ENCODE peak calls at places on chromosomes 2 and 18, in eight cellular contexts. N is activated T-helper 1 cell treated with anti-CD3 and anti-CD28 coated beads, Interleukin-2, amount 50 U/mL, for 16 hours; X is stomach; S is activated naive CD4-positive, alpha-beta T cell treated with anti-CD3 and anti-CD28 coated beads for 36 hours; E is activated CD4-positive, alpha-beta T cell treated with anti-CD3 and anti-CD28 coated beads for 24 hours; G is AG04450; W is Peyer's patch; Q is NCI-H2029. C is an unnamed sample.

GRCh38 chr2:88545118-88545517 is 82.1 kb downstream of the EIF2AK3 start:
- DNase-seq in N (no peak), X (no peak), S (no peak), E (no peak), G (no peak), W (no peak), Q (peak), C (no peak)

GRCh38 chr2:134365356-134365755 is 111.5 kb downstream of the MGAT5 start:
- DNase-seq in N (no peak), X (no peak), S (no peak), E (no peak), G (no peak), W (no peak), Q (no peak), C (no peak)

GRCh38 chr2:176385838-176386237 is 116.6 kb downstream of the MTX2 start:
- DNase-seq in N (no peak), X (no peak), S (no peak), E (no peak), G (no peak), W (no peak), Q (no peak), C (no peak)

GRCh38 chr2:86622878-86623548 is 652 bp downstream of the RNF103 start:
- DNase-seq in N (peak), X (peak), S (peak), E (peak), G (no peak), W (peak), Q (no peak), C (peak)

GRCh38 chr18:8756571-8756970 is 51.2 kb downstream of the MTCL1 start:
- DNase-seq in N (no peak), X (no peak), S (no peak), E (no peak), G (no peak), W (no peak), Q (no peak), C (no peak)

GRCh38 chr2:240441993-240442411 is 6.5 kb downstream of the GPC1 start:
- DNase-seq in N (no peak), X (no peak), S (no peak), E (no peak), G (no peak), W (no peak), Q (no peak), C (no peak)

GRCh38 chr2:170155723-170156253 is 22.2 kb upstream of the MYO3B start:
- DNase-seq in N (no peak), X (no peak), S (no peak), E (no peak), G (no peak), W (no peak), Q (no peak), C (no peak)

GRCh38 chr2:101962243-101962809 is 29.4 kb upstream of the IL1R2 start:
- DNase-seq in N (no peak), X (no peak), S (no peak), E (no peak), G (no peak), W (no peak), Q (no peak), C (no peak)

GRCh38 chr2:66436546-66436945 is 1.6 kb downstream of the MEIS1 start:
- DNase-seq in N (no peak), X (no peak), S (no peak), E (no peak), G (no peak), W (no peak), Q (no peak), C (no peak)

GRCh38 chr2:56685205-56685604 is 501.4 kb downstream of the CCDC85A start:
- DNase-seq in N (no peak), X (no peak), S (no peak), E (no peak), G (no peak), W (no peak), Q (no peak), C (no peak)

C was measured in left cardiac atrium.